ENCODE peak calls at places on chromosomes 4 and X, in five cellular contexts. One of them, this sample, is unnamed.

GRCh38 chrX:8724176-8724757 is 7.7 kb downstream of the ANOS1 start:
- DNase-seq in aorta: no peak
- DNase-seq in psoas muscle: no peak
- DNase-seq in stomach: no peak
- DNase-seq in HCT116: no peak
- DNase-seq in this sample: no peak

GRCh38 chr4:135316266-135316779 is 1114.7 kb upstream of the PABPC4L start:
- DNase-seq in aorta: no peak
- DNase-seq in psoas muscle: no peak
- DNase-seq in HCT116: no peak
- DNase-seq in stomach: no peak
- DNase-seq in this sample: no peak

GRCh38 chrX:36431819-36432218 is 512.3 kb downstream of the CFAP47 start:
- DNase-seq in HCT116: no peak
- DNase-seq in stomach: no peak
- DNase-seq in aorta: no peak
- DNase-seq in psoas muscle: no peak
- DNase-seq in this sample: no peak

GRCh38 chr4:139851639-139852038 is 186.0 kb downstream of the MGST2 start:
- DNase-seq in aorta: no peak
- DNase-seq in psoas muscle: no peak
- DNase-seq in HCT116: no peak
- DNase-seq in stomach: no peak
- DNase-seq in this sample: no peak

GRCh38 chr4:131974730-131975129 is 1174.4 kb upstream of the PCDH10 start:
- DNase-seq in stomach: no peak
- DNase-seq in HCT116: no peak
- DNase-seq in psoas muscle: no peak
- DNase-seq in aorta: no peak
- DNase-seq in this sample: no peak

GRCh38 chrX:97743014-97743413 is 859.3 kb downstream of the RPA4 start:
- DNase-seq in psoas muscle: no peak
- DNase-seq in aorta: no peak
- DNase-seq in stomach: no peak
- DNase-seq in HCT116: no peak
- DNase-seq in this sample: no peak

GRCh38 chrX:123237271-123237670 is 53.2 kb downstream of the GRIA3 start:
- DNase-seq in stomach: no peak
- DNase-seq in aorta: no peak
- DNase-seq in psoas muscle: no peak
- DNase-seq in HCT116: no peak
- DNase-seq in this sample: no peak

GRCh38 chr4:659851-660250 is 14.2 kb downstream of the ATP5ME start:
- DNase-seq in HCT116: no peak
- DNase-seq in stomach: no peak
- DNase-seq in psoas muscle: no peak
- DNase-seq in aorta: no peak
- DNase-seq in this sample: no peak

GRCh38 chrX:101686574-101686973 is 26.9 kb upstream of the ARMCX2 start:
- DNase-seq in HCT116: no peak
- DNase-seq in aorta: no peak
- DNase-seq in psoas muscle: no peak
- DNase-seq in stomach: no peak
- DNase-seq in this sample: no peak

GRCh38 chr4:2074588-2074987 is 15.5 kb downstream of the NAT8L start:
- DNase-seq in aorta: peak
- DNase-seq in psoas muscle: no peak
- DNase-seq in HCT116: no peak
- DNase-seq in stomach: no peak
- DNase-seq in this sample: no peak

DNA sequence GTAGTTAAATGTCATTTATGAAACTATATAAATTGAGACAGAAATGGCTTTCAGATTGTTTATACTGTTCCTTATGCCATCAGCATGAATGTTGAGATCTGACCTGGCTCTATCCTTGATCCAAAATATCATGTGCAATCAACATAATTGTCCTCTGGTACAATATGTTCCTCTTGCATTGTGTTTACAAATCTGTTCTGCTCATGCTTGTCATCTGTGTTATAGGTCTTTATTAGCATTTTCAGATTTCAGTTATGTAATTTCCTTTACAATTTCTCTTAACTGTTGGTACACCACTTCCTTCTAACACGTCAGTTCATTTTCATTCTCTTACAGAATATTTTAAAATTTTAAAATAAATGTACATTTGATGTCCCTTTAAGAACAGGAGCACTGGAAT is 1.6 kb downstream of the HPGD start:
- DNase-seq in HCT116: no peak
- DNase-seq in aorta: no peak
- DNase-seq in stomach: no peak
- DNase-seq in psoas muscle: no peak
- DNase-seq in this sample: peak
- H3K4me3 ChIP-seq in HCT116: no peak
- H3K4me3 ChIP-seq in aorta: no peak
- H3K4me3 ChIP-seq in stomach: peak
- H3K4me3 ChIP-seq in psoas muscle: no peak
- H3K4me3 ChIP-seq in this sample: peak

GRCh38 chrX:131675596-131676194 is 131.8 kb downstream of the OR13H1 start:
- DNase-seq in aorta: no peak
- DNase-seq in HCT116: peak
- DNase-seq in psoas muscle: no peak
- DNase-seq in stomach: no peak
- DNase-seq in this sample: no peak

GRCh38 chrX:131671714-131672113 is 127.8 kb downstream of the OR13H1 start:
- DNase-seq in HCT116: no peak
- DNase-seq in psoas muscle: no peak
- DNase-seq in aorta: no peak
- DNase-seq in stomach: no peak
- DNase-seq in this sample: no peak
- H3K4me3 ChIP-seq in HCT116: no peak
- H3K4me3 ChIP-seq in psoas muscle: no peak
- H3K4me3 ChIP-seq in aorta: no peak
- H3K4me3 ChIP-seq in stomach: no peak
- H3K4me3 ChIP-seq in this sample: no peak

GRCh38 chr4:87848622-87849351 is 16.0 kb downstream of the MEPE start:
- DNase-seq in HCT116: peak
- DNase-seq in psoas muscle: no peak
- DNase-seq in stomach: peak
- DNase-seq in aorta: no peak
- DNase-seq in this sample: peak

GRCh38 chr4:87851955-87852354 is 19.2 kb downstream of the MEPE start:
- DNase-seq in aorta: no peak
- DNase-seq in psoas muscle: no peak
- DNase-seq in HCT116: no peak
- DNase-seq in stomach: no peak
- DNase-seq in this sample: no peak

GRCh38 chr4:87851332-87851731 is 18.6 kb downstream of the MEPE start:
- DNase-seq in HCT116: no peak
- DNase-seq in psoas muscle: no peak
- DNase-seq in aorta: no peak
- DNase-seq in stomach: no peak
- DNase-seq in this sample: no peak

GRCh38 chr4:87853108-87853507 is 20.3 kb downstream of the MEPE start:
- DNase-seq in aorta: no peak
- DNase-seq in psoas muscle: no peak
- DNase-seq in HCT116: peak
- DNase-seq in stomach: no peak
- DNase-seq in this sample: peak

GRCh38 chr4:87849612-87850011 is 16.8 kb downstream of the MEPE start:
- DNase-seq in aorta: no peak
- DNase-seq in stomach: no peak
- DNase-seq in psoas muscle: no peak
- DNase-seq in HCT116: no peak
- DNase-seq in this sample: no peak
- H3K4me3 ChIP-seq in aorta: no peak
- H3K4me3 ChIP-seq in stomach: no peak
- H3K4me3 ChIP-seq in psoas muscle: no peak
- H3K4me3 ChIP-seq in HCT116: no peak
- H3K4me3 ChIP-seq in this sample: no peak

GRCh38 chr4:92305878-92306520 is 2.2 kb downstream of the GRID2 start:
- DNase-seq in aorta: peak
- DNase-seq in HCT116: no peak
- DNase-seq in stomach: no peak
- DNase-seq in psoas muscle: no peak
- DNase-seq in this sample: no peak
- H3K4me3 ChIP-seq in aorta: no peak
- H3K4me3 ChIP-seq in HCT116: peak
- H3K4me3 ChIP-seq in stomach: peak
- H3K4me3 ChIP-seq in psoas muscle: peak
- H3K4me3 ChIP-seq in this sample: no peak

GRCh38 chr4:103086565-103086964 is 10.0 kb upstream of the SLC9B2 start:
- DNase-seq in aorta: no peak
- DNase-seq in stomach: no peak
- DNase-seq in HCT116: no peak
- DNase-seq in psoas muscle: no peak
- DNase-seq in this sample: no peak

GRCh38 chr4:103095080-103095479 is 4.6 kb downstream of the BDH2 start:
- DNase-seq in psoas muscle: no peak
- DNase-seq in aorta: no peak
- DNase-seq in stomach: no peak
- DNase-seq in HCT116: no peak
- DNase-seq in this sample: peak

GRCh38 chr4:103097112-103097511 is 2.5 kb downstream of the BDH2 start:
- DNase-seq in HCT116: no peak
- DNase-seq in psoas muscle: no peak
- DNase-seq in stomach: no peak
- DNase-seq in aorta: no peak
- DNase-seq in this sample: peak

GRCh38 chr4:103092245-103092644 is 7.4 kb downstream of the BDH2 start:
- DNase-seq in aorta: no peak
- DNase-seq in psoas muscle: no peak
- DNase-seq in stomach: no peak
- DNase-seq in HCT116: no peak
- DNase-seq in this sample: no peak

DNA sequence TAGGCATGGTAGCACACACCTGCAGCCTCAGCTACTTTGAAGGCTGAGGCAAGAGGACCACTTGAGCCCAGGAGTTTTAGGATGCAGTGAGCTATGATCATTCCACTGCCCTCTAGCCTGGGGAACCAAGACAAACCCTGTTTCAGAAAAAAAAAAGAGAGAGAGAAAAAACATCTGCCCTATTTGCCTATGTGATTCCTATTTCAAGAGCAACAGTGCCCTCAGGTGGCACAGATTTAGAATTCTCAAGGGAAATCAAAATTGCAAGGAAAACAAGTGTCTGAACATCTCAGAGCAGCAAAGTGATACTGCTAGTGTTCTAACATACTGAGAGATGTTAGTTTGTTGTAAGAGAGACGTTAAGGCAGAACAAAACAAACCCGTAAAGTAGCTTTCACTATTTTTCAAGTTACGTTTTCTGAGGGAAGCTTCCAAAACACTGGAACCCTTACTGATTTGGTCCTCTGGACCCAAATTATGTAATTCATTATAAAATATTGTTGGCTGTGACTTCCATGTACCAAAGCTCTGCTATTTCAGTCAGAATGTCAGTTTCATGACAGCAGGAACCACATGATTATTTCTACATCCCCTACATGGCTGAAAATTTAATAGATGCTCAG is 7.9 kb downstream of the BDH2 start:
- DNase-seq in psoas muscle: no peak
- DNase-seq in aorta: no peak
- DNase-seq in stomach: no peak
- DNase-seq in HCT116: peak
- DNase-seq in this sample: peak
- H3K4me3 ChIP-seq in psoas muscle: no peak
- H3K4me3 ChIP-seq in aorta: no peak
- H3K4me3 ChIP-seq in stomach: no peak
- H3K4me3 ChIP-seq in HCT116: no peak
- H3K4me3 ChIP-seq in this sample: no peak

DNA sequence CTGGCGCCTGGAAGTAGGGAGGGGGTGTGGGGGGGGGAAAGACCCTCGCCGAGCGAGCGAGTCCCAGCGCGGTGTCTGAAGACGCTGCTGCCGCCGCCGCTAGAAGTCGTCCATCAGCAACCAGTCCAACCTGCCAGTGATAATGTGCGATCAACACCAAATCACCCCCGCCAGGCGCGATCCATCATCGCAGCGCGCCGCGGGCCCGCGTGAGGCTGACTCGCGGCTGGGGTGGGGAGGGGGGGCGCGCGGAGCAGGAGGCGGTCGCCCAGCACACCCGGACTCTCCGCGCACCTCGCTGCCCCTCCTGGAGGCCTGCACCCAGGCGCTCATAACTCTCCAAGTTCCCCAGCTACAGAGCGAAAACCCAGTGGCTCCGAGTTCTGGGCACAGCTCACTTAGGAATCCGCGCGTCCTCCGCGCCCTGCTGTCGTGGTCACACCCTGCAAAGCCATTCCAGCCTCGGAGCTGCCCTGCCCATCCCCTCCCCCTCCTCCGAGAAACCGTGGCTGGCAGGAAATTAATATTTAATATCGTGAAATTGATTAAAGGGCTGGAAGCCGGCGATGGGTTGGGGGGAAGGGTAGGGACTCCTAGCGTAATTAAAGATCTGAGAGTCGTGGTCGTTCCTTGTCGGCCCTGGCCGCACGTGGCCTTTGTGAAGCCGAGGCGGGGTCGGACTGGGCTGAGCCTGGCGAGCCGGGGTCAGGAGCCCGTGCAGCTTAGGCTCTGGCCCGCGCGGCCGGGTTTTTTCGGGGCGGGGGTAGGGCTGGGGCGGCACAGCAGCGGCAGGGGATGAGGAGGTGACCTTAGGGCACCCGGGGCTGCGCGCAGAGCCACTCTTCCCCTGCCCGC is 58.1 kb upstream of the BCOR start:
- DNase-seq in aorta: no peak
- DNase-seq in HCT116: no peak
- DNase-seq in stomach: no peak
- DNase-seq in psoas muscle: no peak
- DNase-seq in this sample: peak
- H3K4me3 ChIP-seq in aorta: no peak
- H3K4me3 ChIP-seq in HCT116: peak
- H3K4me3 ChIP-seq in stomach: peak
- H3K4me3 ChIP-seq in psoas muscle: peak
- H3K4me3 ChIP-seq in this sample: peak

GRCh38 chrX:1031521-1032430 is 180.7 kb downstream of the CRLF2 start:
- DNase-seq in HCT116: no peak
- DNase-seq in stomach: peak
- DNase-seq in psoas muscle: no peak
- DNase-seq in aorta: no peak
- DNase-seq in this sample: no peak
- H3K4me3 ChIP-seq in HCT116: no peak
- H3K4me3 ChIP-seq in stomach: no peak
- H3K4me3 ChIP-seq in psoas muscle: no peak
- H3K4me3 ChIP-seq in aorta: no peak
- H3K4me3 ChIP-seq in this sample: no peak

GRCh38 chr4:37634180-37634579 is 52.0 kb downstream of the RELL1 start:
- DNase-seq in stomach: no peak
- DNase-seq in HCT116: no peak
- DNase-seq in aorta: no peak
- DNase-seq in psoas muscle: no peak
- DNase-seq in this sample: no peak
- H3K4me3 ChIP-seq in stomach: no peak
- H3K4me3 ChIP-seq in HCT116: no peak
- H3K4me3 ChIP-seq in aorta: no peak
- H3K4me3 ChIP-seq in psoas muscle: no peak
- H3K4me3 ChIP-seq in this sample: no peak

DNA sequence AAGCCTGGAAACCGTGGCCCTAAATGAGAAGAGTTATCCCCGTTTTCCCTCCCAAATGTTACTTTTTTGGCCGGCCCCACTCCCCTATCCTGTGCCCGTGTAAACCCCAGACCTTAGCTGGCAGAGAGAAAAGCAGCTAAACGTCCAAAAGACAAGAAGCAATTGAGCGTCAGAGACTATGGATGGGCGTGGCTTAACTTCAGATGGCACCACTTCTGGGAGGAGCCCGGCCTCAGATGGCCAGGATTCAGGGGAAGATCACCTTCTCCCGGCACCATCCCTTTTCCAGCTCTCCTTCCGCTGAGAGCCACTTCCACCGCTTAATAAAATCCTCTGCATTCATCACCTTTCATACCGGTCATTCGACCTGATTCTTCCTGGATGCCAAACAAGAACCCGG is 350.1 kb upstream of the PCDH7 start:
- DNase-seq in aorta: peak
- DNase-seq in HCT116: no peak
- DNase-seq in stomach: no peak
- DNase-seq in psoas muscle: no peak
- DNase-seq in this sample: no peak
- H3K4me3 ChIP-seq in aorta: no peak
- H3K4me3 ChIP-seq in HCT116: no peak
- H3K4me3 ChIP-seq in stomach: no peak
- H3K4me3 ChIP-seq in psoas muscle: no peak
- H3K4me3 ChIP-seq in this sample: no peak

This sample was measured in small intestine.